ENCODE peak calls at places on chromosomes 12 and 14, in ten cellular contexts. M is PC-3; Q is left lung; L is transverse colon; E is cardiac muscle cell; G is neural progenitor cell; Y is HCT116; F is OCI-LY7; V is CD8-positive, alpha-beta T cell; X is astrocyte. O is an unnamed sample. For H3K9me3, the result is how much of the 10 kb centered on the place peaks cover.

GRCh38 chr12:107780298-107780697 is 5.8 kb downstream of the ASCL4 start:
- DNase-seq in G (no peak), M (no peak), X (no peak), Q (no peak), Y (no peak), L (no peak), V (no peak), F (no peak), E (no peak), O (no peak)

GRCh38 chr12:11576104-11576503 is 73.4 kb upstream of the ETV6 start:
- DNase-seq in G (no peak), E (no peak), L (no peak), X (peak), Y (no peak), F (no peak), M (peak), Q (no peak), V (no peak), O (no peak)

GRCh38 chr12:8692573-8692972 is 5.2 kb upstream of the RIMKLB start:
- DNase-seq in V (no peak), L (peak), X (peak), E (peak), F (peak), G (peak), Y (no peak), Q (no peak), M (no peak), O (no peak)

GRCh38 chr12:99260597-99260996 is 387.0 kb upstream of the GARIN6 start:
- DNase-seq in G (no peak), Q (no peak), Y (no peak), E (no peak), L (no peak), X (no peak), V (no peak), M (no peak), F (no peak), O (no peak)

GRCh38 chr12:20099395-20099976 is 268.9 kb upstream of the PDE3A start:
- DNase-seq in E (no peak), V (no peak), Y (no peak), L (no peak), M (no peak), F (no peak), X (no peak), Q (no peak), G (no peak), O (no peak)

GRCh38 chr12:124788936-124789555 is 74.6 kb downstream of the SCARB1 start:
- DNase-seq in X (no peak), Y (no peak), V (no peak), L (no peak), Q (no peak), F (no peak), E (no peak), G (no peak), M (no peak), O (no peak)

GRCh38 chr14:65200454-65200853 is 98.1 kb upstream of the MAX start:
- DNase-seq in E (no peak), Q (no peak), M (no peak), Y (no peak), X (no peak), G (no peak), V (no peak), F (no peak), L (no peak), O (no peak)

GRCh38 chr12:89350661-89351488 is 1.4 kb downstream of the DUSP6 start:
- DNase-seq in Q (peak), Y (no peak), V (peak), E (peak), M (no peak), F (no peak), G (peak), L (peak), X (no peak), O (no peak)

GRCh38 chr14:52950410-52950897 is 396 bp downstream of the FERMT2 start:
- DNase-seq in V (peak), G (peak), F (no peak), E (peak), L (peak), M (no peak), X (peak), Y (no peak), Q (peak), O (peak)

GRCh38 chr12:3284411-3284810 is 206.6 kb upstream of the PRMT8 start:
- DNase-seq in L (no peak), M (no peak), F (no peak), Y (no peak), G (no peak), V (no peak), X (no peak), Q (no peak), E (no peak), O (no peak)

GRCh38 chr12:118513554-118513953 is 137.2 kb downstream of the SUDS3 start:
- DNase-seq in G (no peak), M (no peak), L (no peak), E (no peak), Y (no peak), Q (no peak), X (no peak), V (no peak), F (no peak), O (no peak)

GRCh38 chr12:2891240-2892053 is 756 bp downstream of the TULP3 start:
- DNase-seq in F (peak), M (peak), L (peak), V (no peak), G (peak), E (peak), Q (peak), Y (no peak), X (peak), O (peak)

GRCh38 chr12:20601668-20602280 is 93.4 kb upstream of the SLCO1C1 start:
- DNase-seq in Q (no peak), F (peak), Y (peak), E (peak), V (no peak), M (peak), X (peak), L (no peak), G (peak), O (no peak)

GRCh38 chr12:71731439-71732356 is 23.0 kb upstream of the RAB21 start:
- DNase-seq in E (no peak), L (no peak), M (peak), G (peak), F (peak), Y (no peak), Q (no peak), V (no peak), X (peak), O (no peak)

GRCh38 chr12:52907092-52907810 is 2.4 kb upstream of the KRT8 start:
- DNase-seq in Q (peak), Y (no peak), V (no peak), G (no peak), F (no peak), M (peak), X (peak), E (peak), L (peak), O (no peak)

GRCh38 chr12:81078469-81079196 is 754 bp downstream of the ACSS3 start:
- DNase-seq in E (peak), F (no peak), X (peak), G (peak), Q (peak), M (no peak), V (no peak), L (no peak), Y (no peak), O (no peak)

GRCh38 chr14:102977475-102977874 is 55.0 kb downstream of the AMN start:
- DNase-seq in V (no peak), Y (no peak), X (no peak), F (no peak), M (no peak), L (no peak), E (no peak), G (no peak), Q (no peak), O (no peak)
- H3K9me3 ChIP-seq in V (under half), Y (under half), X (under half), F (under half), M (under half), L (under half), E (under half), G (under half), Q (under half), O (under half)

GRCh38 chr12:38158428-38159091 is 158.0 kb upstream of the ALG10B start:
- DNase-seq in F (no peak), Y (no peak), M (no peak), G (no peak), L (no peak), X (no peak), E (no peak), Q (peak), V (no peak), O (no peak)

GRCh38 chr12:38156497-38157245 is 159.9 kb upstream of the ALG10B start:
- DNase-seq in X (no peak), Q (peak), G (no peak), M (no peak), E (no peak), F (no peak), V (no peak), Y (no peak), L (no peak), O (no peak)

GRCh38 chr12:38157274-38157932 is 159.2 kb upstream of the ALG10B start:
- DNase-seq in F (no peak), M (no peak), V (no peak), X (no peak), Q (peak), G (no peak), Y (no peak), L (no peak), E (no peak), O (no peak)

GRCh38 chr12:38159092-38159551 is 157.5 kb upstream of the ALG10B start:
- DNase-seq in Y (no peak), L (no peak), G (no peak), X (no peak), M (no peak), Q (peak), F (no peak), E (no peak), V (no peak), O (no peak)

DNA sequence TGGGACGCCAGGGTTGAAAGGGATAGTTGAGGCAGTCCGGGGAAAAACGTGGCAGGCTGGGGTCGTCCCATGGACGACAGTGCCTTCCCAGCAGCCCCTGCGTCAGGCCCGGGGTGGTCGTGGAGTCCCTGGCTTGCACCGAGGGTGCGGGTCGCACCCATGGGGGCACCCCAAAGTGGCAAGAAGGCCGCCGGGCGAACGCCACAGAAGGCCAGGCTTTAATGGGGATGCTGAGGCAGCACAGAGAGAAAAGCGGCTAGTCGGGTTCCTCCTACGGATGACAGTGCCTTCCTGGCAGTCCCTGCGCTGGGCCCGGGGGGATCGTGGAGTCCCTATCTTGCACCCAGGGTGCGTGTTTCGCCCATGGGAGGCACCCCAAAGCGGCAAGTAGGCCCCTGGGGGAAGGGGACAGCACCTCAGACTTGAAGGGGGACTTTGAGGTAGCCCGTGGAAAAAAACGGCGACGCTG is 158.6 kb upstream of the ALG10B start:
- DNase-seq in G (no peak), M (no peak), Q (peak), V (no peak), Y (no peak), F (no peak), X (no peak), E (no peak), L (no peak), O (no peak)
- H3K9me3 ChIP-seq in G (under half), M (under half), Q (under half), V (under half), Y (under half), F (under half), X (under half), E (under half), L (under half), O (under half)

GRCh38 chr14:25303934-25304333 is 254.0 kb upstream of the STXBP6 start:
- DNase-seq in F (no peak), G (no peak), V (no peak), X (no peak), L (no peak), E (no peak), Q (no peak), M (no peak), Y (no peak), O (no peak)

GRCh38 chr14:25308244-25308643 is 258.3 kb upstream of the STXBP6 start:
- DNase-seq in F (no peak), X (no peak), E (no peak), G (no peak), Y (no peak), M (no peak), L (peak), V (no peak), Q (no peak), O (no peak)
- H3K9me3 ChIP-seq in F (under half), X (under half), E (under half), G (under half), Y (under half), M (under half), L (under half), V (under half), Q (under half), O (under half)

GRCh38 chr12:5889381-5890047 is 55.5 kb downstream of the ANO2 start:
- DNase-seq in F (peak), Q (no peak), M (peak), X (no peak), G (no peak), Y (peak), E (no peak), V (no peak), L (no peak), O (no peak)
- H3K9me3 ChIP-seq in F (under half), Q (under half), M (under half), X (under half), G (under half), Y (under half), E (under half), V (under half), L (under half), O (under half)

DNA sequence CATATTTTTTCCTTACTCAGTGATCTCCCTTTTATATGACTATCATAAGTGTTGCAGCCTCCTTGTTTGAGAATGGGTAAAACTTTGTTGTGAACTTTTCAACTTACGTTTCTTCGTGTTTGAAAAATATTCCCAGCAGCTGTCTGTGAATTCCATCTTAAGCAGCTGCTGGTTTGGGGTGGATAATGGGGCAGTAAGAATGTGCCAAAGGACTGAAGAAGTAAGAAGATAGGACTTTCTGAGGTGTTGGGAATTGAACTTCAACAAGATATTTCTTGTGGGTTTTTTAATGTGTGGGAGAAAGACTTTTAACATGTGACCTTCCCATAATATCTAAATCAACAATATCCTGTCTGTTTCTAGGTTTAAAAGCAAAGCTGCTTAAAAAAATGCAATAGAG is 1659.4 kb upstream of the FLRT2 start:
- DNase-seq in Q (no peak), G (no peak), F (no peak), L (no peak), M (no peak), X (no peak), V (no peak), Y (no peak), E (no peak), O (no peak)
- H3K9me3 ChIP-seq in Q (under half), G (under half), F (under half), L (under half), M (under half), X (under half), V (under half), Y (under half), E (under half), O (under half)

GRCh38 chr14:104521816-104522745 is 57.5 kb upstream of the C14orf180 start:
- DNase-seq in L (no peak), M (no peak), G (no peak), E (no peak), Q (no peak), X (no peak), F (no peak), Y (no peak), V (no peak), O (no peak)
- H3K9me3 ChIP-seq in L (under half), M (under half), G (under half), E (under half), Q (under half), X (under half), F (under half), Y (under half), V (under half), O (under half)

DNA sequence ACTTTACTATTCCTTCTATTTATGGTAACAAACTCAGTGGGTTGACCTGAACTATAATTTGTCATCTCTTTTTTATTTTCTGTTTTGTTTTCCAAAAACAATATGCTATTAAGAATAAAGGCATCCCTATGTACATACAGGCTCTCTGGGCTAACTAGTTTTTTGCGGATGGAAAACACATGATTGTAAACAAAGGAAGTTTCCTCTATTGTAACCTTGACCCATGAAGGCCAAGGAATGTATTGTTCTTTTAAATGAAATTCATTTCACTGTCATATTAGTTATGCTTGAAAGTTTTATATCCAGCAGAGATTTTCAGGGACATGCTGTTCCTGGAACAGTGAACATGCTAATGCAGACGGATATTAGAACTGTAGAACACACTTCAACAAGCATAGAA is 705.0 kb upstream of the SEL1L start:
- DNase-seq in V (no peak), Y (no peak), G (no peak), E (no peak), M (no peak), F (no peak), X (no peak), Q (no peak), L (no peak), O (no peak)
- H3K9me3 ChIP-seq in V (under half), Y (under half), G (under half), E (under half), M (under half), F (under half), X (under half), Q (under half), L (under half), O (under half)